ENCODE peak calls at places on chromosomes 13 and 19, in seven cellular contexts. L is H1, S is prostate gland, B is body of pancreas, Q is transverse colon, V is endothelial cell of umbilical vein, W is upper lobe of left lung. H is an unnamed sample.

GRCh38 chr19:29016353-29016752 is 196.6 kb downstream of the UQCRFS1 start:
- DNase-seq in Q (no peak), V (no peak), S (no peak), B (no peak), L (no peak), W (no peak), H (no peak)

GRCh38 chr13:98959299-98959698 is 18.6 kb downstream of the DOCK9 start:
- DNase-seq in S (no peak), L (no peak), Q (peak; percentile 37), B (no peak), V (no peak), W (no peak), H (no peak)

GRCh38 chr13:49560270-49561063 is 24.9 kb downstream of the RCBTB1 start:
- DNase-seq in L (no peak), B (peak; percentile 71), S (peak; percentile 73), W (no peak), V (no peak), Q (peak; percentile 15), H (no peak)

GRCh38 chr19:53977429-53977990 is 13.9 kb upstream of the CACNG6 start:
- DNase-seq in S (peak; percentile 66), L (peak; percentile 86), Q (peak; percentile 70), W (no peak), B (peak; percentile 75), V (peak; percentile 90), H (no peak)

GRCh38 chr19:48481846-48482639 is 12.9 kb downstream of the CYTH2 start:
- DNase-seq in Q (no peak), S (no peak), V (no peak), W (no peak), B (no peak), L (no peak), H (no peak)

GRCh38 chr13:25501231-25501630 is 129.5 kb downstream of the ATP8A2 start:
- DNase-seq in B (no peak), S (no peak), L (no peak), W (no peak), V (no peak), Q (no peak), H (no peak)

GRCh38 chr13:52644108-52644507 is 1.9 kb downstream of the HNRNPA1L2 start:
- DNase-seq in L (no peak), V (no peak), Q (no peak), W (no peak), S (no peak), B (no peak), H (no peak)

GRCh38 chr13:31885994-31886393 is 145.6 kb upstream of the FRY start:
- DNase-seq in W (no peak), B (no peak), Q (no peak), S (no peak), V (no peak), L (no peak), H (no peak)

DNA sequence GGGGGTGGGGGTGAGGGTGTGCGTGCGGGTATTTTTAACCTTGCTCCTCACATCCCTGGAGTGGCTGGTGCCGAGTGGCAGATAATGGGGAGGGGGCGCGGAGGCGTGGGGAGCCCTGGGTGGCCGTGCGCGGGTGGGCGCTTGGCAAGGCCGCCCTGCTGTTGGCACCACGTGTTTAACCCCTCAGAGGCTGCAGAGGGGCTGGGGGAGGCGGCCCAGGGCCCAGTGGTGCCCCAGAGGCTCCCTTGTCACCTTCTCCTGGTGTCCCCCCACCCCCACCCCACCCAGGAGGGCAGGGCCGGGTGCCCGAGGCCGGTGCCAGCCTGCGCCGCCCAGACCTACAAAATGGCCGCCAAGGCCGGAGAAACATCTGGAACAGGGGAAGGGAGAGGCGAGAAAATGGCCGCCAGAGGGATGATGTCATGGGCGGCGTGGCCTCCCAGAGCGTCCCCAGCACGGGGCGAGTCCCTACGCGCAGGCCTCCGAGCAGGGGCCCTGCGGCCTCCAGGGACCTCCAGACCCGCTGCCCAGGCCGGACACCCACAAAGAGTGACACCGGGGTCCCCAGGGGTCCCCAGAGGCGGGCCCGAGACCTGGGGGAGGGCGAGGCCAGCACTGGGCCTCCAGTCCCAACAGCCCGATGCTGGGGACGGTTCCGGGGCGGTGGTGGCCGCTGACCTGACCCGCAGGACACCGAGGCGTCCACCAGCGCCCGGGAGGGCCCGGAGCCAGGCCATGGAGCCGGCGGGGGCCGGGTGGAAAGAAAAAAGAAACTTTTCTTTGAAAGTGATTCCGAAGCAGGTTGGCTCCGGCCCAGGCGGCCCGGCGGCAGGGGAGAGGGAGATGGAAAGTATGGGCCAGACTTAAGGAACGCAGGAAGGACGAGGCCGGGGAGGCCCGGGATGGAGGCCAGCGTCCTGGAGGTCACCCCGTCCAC is 38.2 kb downstream of the NFIC start:
- DNase-seq in L (no peak), S (peak; percentile 86), B (peak; percentile 95), Q (peak; percentile 66), W (peak; percentile 95), V (peak; percentile 83), H (no peak)
- TF ChIP-seq POLR2A in L (no peak), S (peak; percentile 67), B (peak; percentile 86), Q (peak; percentile 37), W (peak; percentile 65), V (peak; percentile 36), H (peak; percentile 38)

DNA sequence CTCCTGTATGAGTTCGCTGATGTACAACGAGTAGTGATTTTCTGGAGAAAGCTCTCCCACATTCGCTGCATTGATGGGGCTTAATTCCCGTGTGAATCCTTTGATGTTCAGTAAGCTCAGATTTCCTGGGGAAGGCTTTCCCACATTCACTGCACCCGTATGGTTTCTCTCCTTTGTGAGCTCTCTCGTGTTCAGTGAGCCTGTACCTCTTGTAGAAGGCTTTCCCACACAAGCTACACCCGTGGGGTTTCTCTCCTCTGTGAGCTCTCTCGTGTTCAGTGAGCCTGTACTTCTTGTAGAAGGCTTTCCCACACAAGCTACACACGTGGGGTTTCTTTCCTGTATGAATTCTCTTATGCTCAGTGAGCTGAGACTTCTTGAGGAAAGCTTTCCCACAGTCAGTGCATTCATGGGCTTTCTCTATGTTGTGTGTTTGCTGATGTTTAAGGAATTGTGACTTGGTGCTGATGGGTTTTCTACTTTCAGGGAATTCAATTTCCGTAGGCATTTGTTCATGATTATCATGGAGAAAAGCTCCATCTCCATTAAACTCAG is 3.5 kb upstream of the ZNF577 start:
- DNase-seq in Q (no peak), V (no peak), S (no peak), W (no peak), B (no peak), L (no peak), H (no peak)
- H3K9me3 ChIP-seq in Q (peaks cover 65% of the 10 kb centered on the region), V (peaks cover 24% of the 10 kb centered on the region), S (peaks cover 9% of the 10 kb centered on the region), W (peaks cover 67% of the 10 kb centered on the region), B (peaks cover 71% of the 10 kb centered on the region), L (peaks cover 62% of the 10 kb centered on the region), H (peaks cover 71% of the 10 kb centered on the region)

GRCh38 chr19:52200044-52200443 is 10.2 kb downstream of the PPP2R1A start:
- DNase-seq in L (no peak), S (no peak), B (no peak), W (no peak), V (peak; percentile 31), Q (no peak), H (peak; percentile 92)
- TF ChIP-seq POLR2A in L (no peak), S (no peak), B (no peak), W (no peak), V (no peak), Q (no peak), H (no peak)

GRCh38 chr19:57719901-57720519 is 7.4 kb downstream of the ZNF671 start:
- DNase-seq in L (peak; percentile 44), B (no peak), W (no peak), V (no peak), S (no peak), Q (no peak), H (no peak)

GRCh38 chr19:57720878-57721277 is 6.5 kb downstream of the ZNF671 start:
- DNase-seq in W (no peak), L (peak; percentile 32), S (no peak), B (no peak), V (no peak), Q (no peak), H (peak; percentile 29)

DNA sequence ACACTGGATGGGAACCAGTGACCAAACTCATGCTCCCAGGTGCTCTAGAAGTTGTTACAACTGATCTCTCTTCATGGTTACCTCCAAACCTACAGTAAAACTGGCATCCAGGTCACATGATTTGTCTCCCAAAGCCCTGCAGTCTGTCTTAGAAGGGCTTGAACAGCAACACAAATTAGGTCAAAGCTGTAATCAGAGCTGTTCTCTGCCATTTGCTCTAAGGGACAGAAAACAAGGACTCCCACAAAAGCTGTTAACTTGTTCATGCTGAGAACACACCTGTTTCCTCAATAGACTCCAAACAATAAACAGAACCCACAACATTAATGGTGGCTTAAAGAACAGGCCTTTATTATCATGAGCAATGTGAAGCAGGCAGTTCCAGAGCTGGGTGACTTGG is 8.0 kb downstream of the ZNF671 start:
- DNase-seq in V (no peak), Q (no peak), L (peak; percentile 14), B (no peak), S (no peak), W (no peak), H (no peak)
- H3K9me3 ChIP-seq in V (peaks cover 26% of the 10 kb centered on the region), Q (peaks cover 49% of the 10 kb centered on the region), L (peaks cover 7% of the 10 kb centered on the region), B (peaks cover 53% of the 10 kb centered on the region), S (no peaks in the 10 kb centered on the region), W (peaks cover 30% of the 10 kb centered on the region), H (peaks cover 63% of the 10 kb centered on the region)

GRCh38 chr19:18304194-18304495 is 18.7 kb downstream of the LSM4 start:
- DNase-seq in V (no peak), B (peak; percentile 69), L (no peak), W (no peak), Q (no peak), S (no peak), H (no peak)

GRCh38 chr19:18306209-18306902 is 16.5 kb downstream of the LSM4 start:
- DNase-seq in V (no peak), S (no peak), L (no peak), W (no peak), B (no peak), Q (peak; percentile 44), H (no peak)

GRCh38 chr19:18306903-18307681 is 15.8 kb downstream of the LSM4 start:
- DNase-seq in W (peak; percentile 65), L (no peak), V (no peak), B (no peak), Q (no peak), S (no peak), H (no peak)

GRCh38 chr19:18301718-18302111 is 20.3 kb upstream of the JUND start:
- DNase-seq in L (no peak), S (no peak), W (no peak), V (no peak), Q (no peak), B (no peak), H (no peak)

DNA sequence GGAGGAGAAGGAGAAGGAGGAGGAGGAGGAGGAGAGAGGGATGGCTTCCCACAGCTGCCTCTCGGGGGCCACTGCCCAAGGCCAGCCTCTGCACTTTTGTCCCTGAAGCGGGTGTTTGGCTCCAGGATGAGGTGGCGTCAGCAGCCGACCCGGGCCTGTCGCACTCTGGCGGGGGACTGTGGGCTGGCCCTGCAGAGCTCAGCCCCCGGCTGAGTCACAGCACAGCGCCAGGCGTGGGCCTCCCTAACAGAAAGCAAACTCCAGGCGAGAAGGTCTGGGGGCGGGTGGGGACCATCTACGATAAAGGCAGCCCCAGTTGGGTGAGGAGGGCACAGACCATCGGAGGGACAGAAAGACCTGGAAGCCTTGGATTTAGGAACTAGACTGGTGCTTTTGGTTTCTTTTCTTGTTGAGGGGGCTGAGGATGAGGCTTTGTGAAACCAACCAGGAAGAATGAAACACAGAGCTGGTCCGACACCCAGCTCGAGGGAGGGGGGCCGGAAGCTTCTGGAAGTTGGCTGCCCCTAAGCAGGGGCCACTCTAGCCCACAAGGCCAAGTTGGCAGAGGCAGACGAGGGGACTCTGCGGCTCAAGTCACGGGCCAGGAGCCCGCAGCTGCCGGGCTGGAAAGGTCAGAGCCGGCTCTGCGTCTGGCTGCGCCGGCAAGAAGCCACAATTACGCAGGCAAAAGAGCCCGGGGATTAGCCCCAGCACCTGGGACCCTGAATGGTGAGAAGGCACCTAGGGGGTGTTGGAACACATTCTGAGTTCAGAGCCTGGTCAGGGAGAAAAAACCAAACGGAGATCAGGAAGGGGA is 18.2 kb downstream of the LSM4 start:
- DNase-seq in B (peak; percentile 89), V (peak; percentile 83), L (no peak), Q (peak; percentile 75), W (peak; percentile 92), S (no peak), H (no peak)
- TF ChIP-seq POLR2A in B (peak; percentile 67), V (peak; percentile 69), L (no peak), Q (peak; percentile 76), W (peak; percentile 87), S (peak; percentile 77), H (peak; percentile 74)

H was measured in vagina.